ENCODE peak calls at places on chromosome 21, in eight cellular contexts. O is activated CD8-positive, alpha-beta T cell treated with anti-CD3 and anti-CD28 coated beads for 36 hours; I is fibroblast of pulmonary artery; P is Peyer's patch; T is left ventricle myocardium inferior; X is B cell; K is transverse colon; D is ascending aorta. M is an unnamed sample.
A peak's percentile ranks its signal among the peaks of the same experiment; 100 is the strongest.

GRCh38 chr21:26966360-26966977 is 419 bp downstream of the ADAMTS5 start:
- DNase-seq in T (no peak), K (no peak), O (peak; percentile 1), I (peak; percentile 28), P (no peak), D (no peak), X (no peak), M (peak; percentile 7)

GRCh38 chr21:44967082-44968047 is 27.5 kb downstream of the SLX9 start:
- DNase-seq in X (no peak), I (no peak), D (no peak), O (no peak), T (no peak), K (no peak), P (no peak), M (no peak)

GRCh38 chr21:26064506-26064905 is 106.1 kb downstream of the APP start:
- DNase-seq in P (no peak), I (no peak), X (no peak), T (no peak), K (no peak), O (no peak), D (no peak), M (no peak)

GRCh38 chr21:44700101-44701022 is 3.4 kb downstream of the KRTAP10-12 start:
- DNase-seq in I (no peak), K (no peak), X (no peak), P (no peak), T (no peak), D (no peak), O (no peak), M (no peak)

GRCh38 chr21:40765771-40766170 is 81.2 kb downstream of the DSCAM start:
- DNase-seq in O (no peak), D (no peak), I (no peak), P (no peak), T (no peak), X (no peak), K (no peak), M (no peak)

GRCh38 chr21:16509466-16509865 is 779.7 kb downstream of the USP25 start:
- DNase-seq in O (no peak), D (no peak), P (no peak), X (no peak), T (no peak), K (no peak), I (no peak), M (no peak)

GRCh38 chr21:16535100-16535418 is 805.3 kb downstream of the USP25 start:
- DNase-seq in K (peak; percentile 30), T (peak; percentile 79), I (peak; percentile 97), P (no peak), O (no peak), D (peak; percentile 10), X (no peak), M (no peak)

GRCh38 chr21:27802816-27803475 is 836.1 kb upstream of the ADAMTS5 start:
- DNase-seq in O (peak; percentile 29), T (no peak), P (no peak), D (no peak), X (no peak), K (peak; percentile 39), I (peak; percentile 51), M (peak; percentile 8)

GRCh38 chr21:44614161-44614631 is 2.3 kb downstream of the KRTAP10-8 start:
- DNase-seq in T (no peak), X (no peak), P (no peak), K (no peak), D (no peak), I (no peak), O (no peak), M (no peak)

GRCh38 chr21:39969691-39970364 is 102.6 kb downstream of the PCP4 start:
- DNase-seq in D (no peak), O (no peak), P (no peak), K (no peak), I (no peak), X (no peak), T (no peak), M (no peak)

GRCh38 chr21:44653656-44654575 is 543 bp downstream of the KRTAP12-4 start:
- DNase-seq in T (no peak), O (peak; percentile 54), D (no peak), X (no peak), I (no peak), P (peak; percentile 39), K (no peak), M (no peak)

GRCh38 chr21:39006653-39007417 is 176.4 kb downstream of the PSMG1 start:
- DNase-seq in I (peak; percentile 90), X (no peak), T (peak; percentile 82), P (no peak), O (no peak), D (peak; percentile 53), K (peak; percentile 65), M (no peak)

GRCh38 chr21:39542736-39543135 is 70.0 kb upstream of the B3GALT5 start:
- DNase-seq in T (no peak), I (no peak), D (no peak), K (no peak), P (no peak), X (no peak), O (no peak), M (no peak)

GRCh38 chr21:31873696-31874599 is 1.1 kb downstream of the HUNK start:
- DNase-seq in K (peak; percentile 68), I (no peak), X (peak; percentile 55), P (no peak), D (no peak), O (peak; percentile 59), T (peak; percentile 33), M (peak; percentile 48)

GRCh38 chr21:33541105-33541711 is 709 bp downstream of the GART start:
- DNase-seq in O (peak; percentile 40), I (peak; percentile 17), X (no peak), T (no peak), D (no peak), K (no peak), P (no peak), M (no peak)

GRCh38 chr21:33540711-33541104 is 1.2 kb downstream of the GART start:
- DNase-seq in P (no peak), D (no peak), I (no peak), K (no peak), T (no peak), X (no peak), O (no peak), M (no peak)

GRCh38 chr21:33542640-33543504 is at the start of gene SON:
- DNase-seq in X (peak; percentile 99), I (peak; percentile 99), D (peak; percentile 98), P (peak; percentile 98), K (peak; percentile 99), O (peak; percentile 99), T (peak; percentile 99), M (peak; percentile 97)

GRCh38 chr21:33543505-33544129 is 779 bp downstream of the SON start:
- DNase-seq in O (peak; percentile 83), P (peak; percentile 46), D (no peak), X (peak; percentile 75), I (no peak), K (peak; percentile 78), T (peak; percentile 71), M (peak; percentile 57)

DNA sequence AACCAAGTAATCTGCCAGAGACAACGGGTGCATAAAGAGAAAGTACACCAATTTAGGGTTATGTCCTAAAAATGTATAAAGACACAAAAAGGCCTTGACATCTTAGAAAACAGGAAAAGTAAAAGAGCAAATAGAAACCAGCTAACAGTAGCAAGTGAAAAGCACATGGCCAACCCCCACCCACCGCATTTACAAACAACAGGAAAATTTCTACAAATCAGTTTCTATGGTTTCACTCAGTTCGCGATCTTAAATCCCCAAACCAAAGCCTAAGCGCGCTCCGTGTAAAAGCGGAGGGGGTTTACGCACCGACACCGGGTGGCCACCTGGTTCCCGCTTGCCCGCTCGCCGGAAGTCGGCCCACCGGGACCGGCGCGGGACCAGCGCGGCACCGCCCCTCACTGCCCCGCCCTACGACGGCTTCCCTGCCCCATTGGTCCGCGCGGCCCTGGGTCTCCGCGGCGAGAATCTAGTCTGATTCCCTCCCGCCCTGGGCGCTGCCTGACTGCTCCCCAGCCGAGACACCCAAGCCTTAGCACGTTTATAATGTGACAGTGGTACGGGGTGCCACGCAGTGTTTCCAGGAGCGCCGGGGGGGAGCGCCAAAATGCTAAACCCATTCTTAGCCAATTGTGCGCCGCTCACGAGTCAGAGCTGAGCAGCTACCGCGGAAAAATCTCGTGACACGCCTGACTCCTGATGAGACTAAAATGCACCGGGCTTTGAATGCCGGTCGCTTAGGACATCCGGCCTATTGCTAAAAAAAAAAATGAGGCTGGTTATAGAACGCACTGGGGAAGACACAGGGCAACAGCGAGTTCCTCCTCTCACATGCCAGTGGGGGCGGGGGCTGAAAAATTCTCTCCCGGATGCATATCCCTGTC is at the start of gene GART:
- DNase-seq in P (peak; percentile 82), I (peak; percentile 64), T (peak; percentile 85), X (peak; percentile 85), K (peak; percentile 88), O (peak; percentile 87), D (peak; percentile 25), M (peak; percentile 84)
- TF ChIP-seq CTCF in P (no peak), I (no peak), T (no peak), X (no peak), K (no peak), O (no peak), D (no peak), M (no peak)

DNA sequence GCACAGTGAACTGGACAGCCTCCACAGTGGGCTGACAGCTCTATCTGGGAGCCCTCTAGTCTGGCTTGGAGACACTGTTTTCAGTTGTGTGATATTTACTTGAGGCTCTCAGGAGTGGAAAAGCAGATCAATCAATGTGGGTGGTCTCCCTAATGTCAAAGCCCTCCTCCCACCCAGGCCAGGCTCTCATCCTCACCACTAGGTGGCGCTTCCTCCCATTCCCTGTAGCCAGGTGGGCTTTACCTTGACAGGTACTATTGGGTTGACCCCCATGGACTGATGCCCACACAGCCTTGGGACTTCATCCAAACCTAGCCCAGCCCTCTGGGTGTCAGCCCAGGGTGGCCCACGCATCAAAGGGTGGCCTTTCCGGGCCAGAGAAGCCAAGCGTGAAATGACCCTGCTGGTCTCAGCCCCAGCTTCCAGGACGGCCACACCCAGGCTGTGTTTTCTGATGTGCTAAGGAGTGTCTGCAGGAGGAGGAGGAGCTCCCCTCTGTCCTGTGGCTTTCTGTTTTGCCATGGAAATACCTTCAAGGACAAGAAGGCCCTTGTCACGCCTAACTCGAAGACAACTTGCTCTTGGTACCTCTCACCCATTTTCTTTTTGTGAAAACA is 54.0 kb downstream of the CLIC6 start:
- DNase-seq in D (no peak), P (no peak), I (no peak), O (peak; percentile 53), X (no peak), K (no peak), T (no peak), M (peak; percentile 58)
- TF ChIP-seq CTCF in D (peak; percentile 24), P (peak; percentile 26), I (peak; percentile 46), O (peak; percentile 93), X (peak; percentile 67), K (no peak), T (no peak), M (peak; percentile 58)

DNA sequence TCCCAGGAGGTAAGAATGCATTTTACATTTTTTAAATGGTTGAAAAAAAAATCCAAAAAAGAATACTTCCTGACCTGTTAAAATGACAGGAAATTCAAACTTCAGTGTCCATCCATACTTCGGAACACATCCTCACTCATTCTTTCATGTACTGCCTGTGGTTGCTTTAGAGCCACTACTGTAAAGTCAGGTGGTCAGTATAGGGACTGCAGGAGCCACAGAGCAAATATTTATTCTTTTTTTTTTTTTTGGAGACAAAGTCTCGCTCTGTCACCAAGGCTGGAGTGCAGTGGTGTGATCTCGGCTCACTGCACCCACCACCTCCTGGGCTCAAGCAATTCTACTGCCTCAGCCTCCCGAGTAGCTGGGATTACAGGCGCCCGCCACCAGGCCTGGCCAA is 124.7 kb downstream of the CLIC6 start:
- DNase-seq in I (no peak), K (no peak), T (no peak), P (no peak), X (no peak), O (no peak), D (no peak), M (no peak)
- TF ChIP-seq CTCF in I (no peak), K (no peak), T (no peak), P (no peak), X (no peak), O (no peak), D (no peak), M (no peak)

GRCh38 chr21:46100020-46100419 is 2.1 kb downstream of the COL6A2 start:
- DNase-seq in D (peak; percentile 6), P (no peak), K (no peak), X (no peak), O (no peak), T (no peak), I (no peak), M (no peak)
- TF ChIP-seq CTCF in D (no peak), P (no peak), K (no peak), X (no peak), O (no peak), T (no peak), I (no peak), M (no peak)